ENCODE peak calls at places on chromosomes 7 and 10, in four cellular contexts. K is pancreas, D is AG04450, J is kidney epithelial cell. B is an unnamed sample.

GRCh38 chr7:5429857-5430611 is 6.4 kb upstream of the TNRC18 start:
- DNase-seq in J (no peak), K (peak), D (no peak), B (no peak)

GRCh38 chr10:13555884-13556529 is 27.2 kb upstream of the BEND7 start:
- DNase-seq in J (no peak), D (no peak), K (no peak), B (no peak)

GRCh38 chr7:74178632-74179031 is 4.5 kb downstream of the EIF4H start:
- DNase-seq in K (no peak), J (peak), D (no peak), B (no peak)

GRCh38 chr7:2525931-2526630 is 6.5 kb downstream of the LFNG start:
- DNase-seq in K (no peak), D (no peak), J (no peak), B (no peak)

GRCh38 chr10:96588601-96589419 is 2.0 kb upstream of the TM9SF3 start:
- DNase-seq in D (no peak), K (no peak), J (no peak), B (peak)

GRCh38 chr7:1531979-1532455 is 1.5 kb downstream of the MAFK start:
- DNase-seq in D (no peak), K (no peak), J (no peak), B (no peak)

GRCh38 chr10:104306897-104307296 is 31.4 kb downstream of the ITPRIP start:
- DNase-seq in K (no peak), D (no peak), J (no peak), B (no peak)

GRCh38 chr10:71812913-71813590 is 38.0 kb downstream of the PSAP start:
- DNase-seq in K (no peak), D (no peak), J (no peak), B (no peak)

GRCh38 chr7:150442811-150443210 is 7.6 kb upstream of the GIMAP8 start:
- DNase-seq in K (no peak), J (no peak), D (no peak), B (no peak)

GRCh38 chr7:115047968-115048720 is 126.2 kb downstream of the MDFIC start:
- DNase-seq in K (no peak), D (no peak), J (no peak), B (no peak)

GRCh38 chr7:141533149-141533949 is 17.9 kb upstream of the AGK start:
- DNase-seq in K (peak), J (peak), D (peak), B (peak)

GRCh38 chr7:19368540-19368939 is 223.3 kb upstream of the FERD3L start:
- DNase-seq in K (no peak), J (no peak), D (no peak), B (no peak)

GRCh38 chr7:46454796-46455195 is 533.7 kb upstream of the IGFBP3 start:
- DNase-seq in D (no peak), K (no peak), J (no peak), B (no peak)

GRCh38 chr7:120742370-120742769 is 115.6 kb downstream of the TSPAN12 start:
- DNase-seq in K (no peak), J (no peak), D (no peak), B (no peak)

GRCh38 chr7:122299624-122299934 is 5.0 kb downstream of the FEZF1 start:
- DNase-seq in D (no peak), J (no peak), K (no peak), B (no peak)

GRCh38 chr10:5814110-5815107 is 1.2 kb upstream of the GDI2 start:
- DNase-seq in D (no peak), K (no peak), J (no peak), B (no peak)

GRCh38 chr7:41247128-41247865 is 455.6 kb downstream of the INHBA start:
- DNase-seq in D (no peak), K (no peak), J (peak), B (no peak)

GRCh38 chr7:42745357-42746022 is 166.4 kb downstream of the C7orf25 start:
- DNase-seq in D (no peak), J (no peak), K (peak), B (peak)

GRCh38 chr7:22670422-22670815 is 56.6 kb upstream of the IL6 start:
- DNase-seq in D (no peak), K (no peak), J (no peak), B (no peak)

GRCh38 chr10:15521507-15521906 is 150.4 kb upstream of the FAM171A1 start:
- DNase-seq in J (no peak), D (no peak), K (no peak), B (no peak)

GRCh38 chr10:121734517-121735137 is 136.4 kb upstream of the FGFR2 start:
- DNase-seq in K (no peak), D (no peak), J (no peak), B (peak)